ENCODE peak calls at places on chromosomes 1 and 21, in four cellular contexts. M, H, U and P are unnamed samples.

GRCh38 chr21:25647632-25648031 is 8.6 kb downstream of the JAM2 start:
- DNase-seq in M (no peak), H (no peak), U (no peak), P (no peak)

GRCh38 chr1:10032287-10032589 is 520 bp upstream of the UBE4B start:
- DNase-seq in M (no peak), H (no peak), U (no peak), P (no peak)

GRCh38 chr1:244964112-244964971 is 100.0 kb upstream of the HNRNPU start:
- DNase-seq in M (no peak), H (no peak), U (peak; percentile 86), P (no peak)

GRCh38 chr1:12215562-12215961 is 14.3 kb upstream of the VPS13D start:
- DNase-seq in M (no peak), H (no peak), U (no peak), P (no peak)

GRCh38 chr1:204288061-204288588 is 71.6 kb downstream of the PLEKHA6 start:
- DNase-seq in M (peak; percentile 83), H (peak; percentile 88), U (no peak), P (peak; percentile 96)

GRCh38 chr1:97192872-97193572 is 471.4 kb downstream of the PTBP2 start:
- DNase-seq in M (no peak), H (no peak), U (peak; percentile 98), P (no peak)

GRCh38 chr1:7418442-7419080 is 352.5 kb upstream of the VAMP3 start:
- DNase-seq in M (peak; percentile 14), H (peak; percentile 50), U (no peak), P (peak; percentile 35)

GRCh38 chr1:62433861-62434611 is 2.8 kb upstream of the USP1 start:
- DNase-seq in M (no peak), H (no peak), U (no peak), P (no peak)

GRCh38 chr1:212238552-212238951 is 46.7 kb upstream of the PPP2R5A start:
- DNase-seq in M (peak; percentile 43), H (peak; percentile 79), U (no peak), P (no peak)

GRCh38 chr1:81304187-81304586 is 496.5 kb upstream of the ADGRL2 start:
- DNase-seq in M (no peak), H (no peak), U (peak; percentile 43), P (no peak)

GRCh38 chr1:180254854-180255253 is 24.8 kb downstream of the LHX4 start:
- DNase-seq in M (no peak), H (peak; percentile 38), U (no peak), P (no peak)

GRCh38 chr1:25810341-25811299 is 9.1 kb upstream of the MTFR1L start:
- DNase-seq in M (peak; percentile 62), H (no peak), U (no peak), P (peak; percentile 87)

DNA sequence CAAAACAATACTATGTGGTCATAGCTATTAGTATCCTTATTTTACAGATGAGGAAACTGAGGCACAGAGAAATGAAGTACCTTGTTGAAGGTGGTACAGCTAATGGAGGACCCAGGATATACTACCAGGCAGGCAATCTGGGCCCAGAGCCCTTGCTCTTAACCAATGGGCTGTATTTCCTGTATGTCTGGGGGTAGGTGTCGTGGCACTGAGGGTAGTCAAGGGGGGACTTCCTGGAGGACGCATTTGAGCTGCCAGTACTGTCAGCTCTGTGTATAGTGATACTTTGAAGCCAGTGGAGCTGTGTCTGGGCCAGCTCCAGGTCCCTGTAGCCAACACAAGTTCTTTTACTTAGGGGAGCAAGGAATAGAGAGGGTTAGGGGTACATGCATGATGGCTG is 34.9 kb downstream of the FAM151A start:
- DNase-seq in M (no peak), H (no peak), U (no peak), P (no peak)
- H3K27ac ChIP-seq in M (peak overlapping the region; percentile 49), H (no peak overlapping the region), U (no peak overlapping the region), P (no peak overlapping the region)

GRCh38 chr1:117928881-117929339 is 511 bp downstream of the GDAP2 start:
- DNase-seq in M (peak; percentile 67), H (peak; percentile 74), U (peak; percentile 44), P (no peak)
- TF ChIP-seq CTCF in M (no peak), H (no peak), U (peak; percentile 10), P (no peak)

GRCh38 chr1:230322421-230322756 is 103.7 kb downstream of the PGBD5 start:
- DNase-seq in M (no peak), H (no peak), U (no peak), P (no peak)
- H3K27ac ChIP-seq in M (peak overlapping the region; percentile 57), H (no peak overlapping the region), U (no peak overlapping the region), P (no peak overlapping the region)

GRCh38 chr1:44655609-44656008 is 18.7 kb downstream of the TMEM53 start:
- DNase-seq in M (no peak), H (no peak), U (no peak), P (no peak)

GRCh38 chr1:44652445-44653106 is 21.7 kb downstream of the TMEM53 start:
- DNase-seq in M (peak; percentile 72), H (peak; percentile 83), U (no peak), P (peak; percentile 88)

GRCh38 chr1:44654621-44655187 is 19.6 kb downstream of the TMEM53 start:
- DNase-seq in M (no peak), H (no peak), U (no peak), P (no peak)

GRCh38 chr1:44651069-44651468 is 23.2 kb downstream of the TMEM53 start:
- DNase-seq in M (no peak), H (no peak), U (no peak), P (no peak)

DNA sequence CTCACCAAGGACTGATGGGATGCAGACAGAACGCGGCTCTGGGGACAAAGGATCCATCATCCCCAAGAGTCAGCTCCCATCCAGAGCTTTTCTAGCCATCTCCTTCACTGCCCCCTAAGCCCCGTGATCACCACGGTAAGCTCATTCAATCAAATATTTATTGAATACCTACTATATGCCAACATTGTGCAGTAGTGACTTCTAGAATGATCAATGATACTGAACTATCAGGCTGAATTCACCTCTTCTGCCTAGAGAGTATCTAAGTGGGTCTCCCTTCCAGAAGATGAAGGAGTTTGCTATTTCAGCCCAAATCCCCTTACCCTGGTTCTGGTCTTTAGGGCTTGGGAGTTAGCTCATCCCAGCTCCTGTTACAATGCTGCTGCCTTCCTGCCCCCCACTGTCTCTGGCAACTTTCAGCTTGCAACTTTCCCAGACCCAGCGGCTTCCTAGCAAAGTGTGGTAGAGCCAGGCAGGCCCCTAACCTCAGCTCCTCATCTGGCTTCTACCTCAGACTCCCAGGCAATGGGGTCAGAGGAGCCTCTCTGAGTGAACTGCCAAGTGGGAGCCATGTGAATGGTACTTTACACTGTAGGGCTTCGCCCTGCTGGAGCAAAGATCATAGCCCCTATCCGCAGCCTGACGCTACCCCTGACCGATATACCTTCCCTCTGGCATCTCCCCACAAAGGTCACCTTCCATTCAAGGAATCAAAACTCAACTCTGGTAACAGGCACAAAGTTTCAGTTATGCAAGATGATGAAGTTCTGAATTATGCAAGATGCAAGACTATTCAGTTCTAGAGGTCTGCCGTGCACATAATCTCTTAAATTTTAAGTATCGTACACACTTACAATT is 20.9 kb downstream of the TMEM53 start:
- DNase-seq in M (no peak), H (no peak), U (no peak), P (no peak)
- TF ChIP-seq CTCF in M (no peak), H (no peak), U (no peak), P (no peak)

GRCh38 chr1:32972814-32973428 is 8.3 kb upstream of the RNF19B start:
- DNase-seq in M (peak; percentile 56), H (peak; percentile 80), U (peak; percentile 52), P (peak; percentile 86)
- H3K27ac ChIP-seq in M (peak overlapping the region; percentile 54), H (peak overlapping the region; percentile 21), U (no peak overlapping the region), P (no peak overlapping the region)

GRCh38 chr1:224851850-224852261 is 77.6 kb upstream of the DNAH14 start:
- DNase-seq in M (no peak), H (no peak), U (no peak), P (no peak)
- TF ChIP-seq CTCF in M (no peak), H (no peak), U (no peak), P (no peak)

GRCh38 chr1:207009945-207010344 is 22.6 kb downstream of the C1orf116 start:
- DNase-seq in M (no peak), H (no peak), U (no peak), P (no peak)
- H3K27ac ChIP-seq in M (no peak overlapping the region), H (no peak overlapping the region), U (no peak overlapping the region), P (no peak overlapping the region)

GRCh38 chr1:19648689-19649088 is 4.6 kb downstream of the NBL1 start:
- DNase-seq in M (no peak), H (no peak), U (no peak), P (peak; percentile 65)
- TF ChIP-seq CTCF in M (no peak), H (no peak), U (no peak), P (peak; percentile 14)

GRCh38 chr1:27122652-27123051 is 32.3 kb downstream of the SLC9A1 start:
- DNase-seq in M (peak; percentile 80), H (peak; percentile 86), U (peak; percentile 60), P (peak; percentile 88)
- H3K27ac ChIP-seq in M (peak overlapping the region; percentile 14), H (peak overlapping the region; percentile 47), U (no peak overlapping the region), P (no peak overlapping the region)

GRCh38 chr1:115465802-115466363 is 127.8 kb upstream of the NGF start:
- DNase-seq in M (no peak), H (no peak), U (no peak), P (no peak)

GRCh38 chr1:115463347-115463746 is 125.3 kb upstream of the NGF start:
- DNase-seq in M (no peak), H (no peak), U (no peak), P (no peak)

GRCh38 chr1:115467790-115468189 is 129.7 kb upstream of the NGF start:
- DNase-seq in M (no peak), H (no peak), U (no peak), P (no peak)

GRCh38 chr1:115467196-115467595 is 129.1 kb upstream of the NGF start:
- DNase-seq in M (no peak), H (no peak), U (no peak), P (no peak)

GRCh38 chr1:115466433-115466832 is 128.4 kb upstream of the NGF start:
- DNase-seq in M (no peak), H (no peak), U (no peak), P (no peak)
- TF ChIP-seq CTCF in M (no peak), H (no peak), U (no peak), P (no peak)